ENCODE peak calls at places on chromosomes 1 and 21, in ten cellular contexts. M, O, N, W, S, C, D, L, I and F are unnamed samples.

GRCh38 chr1:193951989-193952388 is 765.6 kb upstream of the B3GALT2 start:
- DNase-seq in M (no peak), O (no peak), N (peak; percentile 24), W (no peak), S (no peak), C (no peak), D (no peak), L (no peak), I (no peak), F (no peak)

GRCh38 chr1:19220991-19221390 is 10.9 kb upstream of the UBR4 start:
- DNase-seq in M (no peak), O (no peak), N (no peak), W (no peak), S (no peak), C (no peak), D (no peak), L (no peak), I (no peak), F (no peak)

GRCh38 chr1:25737151-25737550 is 62.8 kb upstream of the SELENON start:
- DNase-seq in M (no peak), O (no peak), N (no peak), W (no peak), S (no peak), C (no peak), D (no peak), L (no peak), I (no peak), F (no peak)

GRCh38 chr1:248837794-248838356 is at the start of gene ZNF672:
- DNase-seq in M (peak; percentile 98), O (peak; percentile 91), N (peak; percentile 98), W (peak; percentile 99), S (peak; percentile 97), C (peak; percentile 99), D (peak; percentile 98), L (peak; percentile 91), I (peak; percentile 88), F (peak; percentile 98)

GRCh38 chr1:18922319-18922726 is 20.0 kb upstream of the ALDH4A1 start:
- DNase-seq in M (peak; percentile 28), O (no peak), N (peak; percentile 87), W (no peak), S (peak; percentile 33), C (peak; percentile 83), D (peak; percentile 80), L (no peak), I (no peak), F (no peak)

GRCh38 chr1:64624446-64624766 is 120.5 kb upstream of the RAVER2 start:
- DNase-seq in M (peak; percentile 2), O (no peak), N (peak; percentile 64), W (no peak), S (no peak), C (no peak), D (peak; percentile 16), L (no peak), I (no peak), F (no peak)

GRCh38 chr1:207825719-207826556 is 74.1 kb downstream of the CD46 start:
- DNase-seq in M (no peak), O (peak; percentile 73), N (peak; percentile 80), W (peak; percentile 51), S (no peak), C (peak; percentile 31), D (no peak), L (peak; percentile 58), I (peak; percentile 62), F (no peak)

GRCh38 chr1:83511327-83511726 is 487.6 kb downstream of the TTLL7 start:
- DNase-seq in M (no peak), O (no peak), N (no peak), W (no peak), S (no peak), C (no peak), D (no peak), L (no peak), I (no peak), F (peak; percentile 79)

GRCh38 chr21:33875026-33875695 is 40.4 kb downstream of the ATP5PO start:
- DNase-seq in M (no peak), O (no peak), N (no peak), W (no peak), S (no peak), C (no peak), D (no peak), L (no peak), I (no peak), F (no peak)

GRCh38 chr1:42806593-42806992 is 10.3 kb upstream of the ERMAP start:
- DNase-seq in M (no peak), O (no peak), N (peak; percentile 56), W (no peak), S (no peak), C (no peak), D (no peak), L (no peak), I (no peak), F (no peak)

GRCh38 chr1:61120307-61120840 is 38.0 kb downstream of the NFIA start:
- DNase-seq in M (no peak), O (no peak), N (no peak), W (no peak), S (no peak), C (peak; percentile 15), D (no peak), L (no peak), I (no peak), F (no peak)

GRCh38 chr1:227791425-227792090 is 23.9 kb upstream of the PRSS38 start:
- DNase-seq in M (no peak), O (no peak), N (no peak), W (no peak), S (no peak), C (no peak), D (no peak), L (no peak), I (no peak), F (no peak)

GRCh38 chr21:38984982-38985422 is 179.3 kb downstream of the ETS2 start:
- DNase-seq in M (no peak), O (no peak), N (peak; percentile 90), W (no peak), S (no peak), C (peak; percentile 90), D (peak; percentile 87), L (no peak), I (no peak), F (no peak)

GRCh38 chr1:64743954-64744491 is 852 bp upstream of the RAVER2 start:
- DNase-seq in M (peak; percentile 74), O (no peak), N (no peak), W (no peak), S (no peak), C (no peak), D (no peak), L (no peak), I (no peak), F (peak; percentile 7)

GRCh38 chr1:36977736-36978314 is 56.5 kb downstream of the GRIK3 start:
- DNase-seq in M (no peak), O (no peak), N (no peak), W (no peak), S (no peak), C (no peak), D (no peak), L (no peak), I (no peak), F (no peak)

GRCh38 chr1:40732756-40733301 is 41.3 kb downstream of the NFYC start:
- DNase-seq in M (no peak), O (no peak), N (peak; percentile 25), W (no peak), S (no peak), C (no peak), D (no peak), L (no peak), I (no peak), F (no peak)

GRCh38 chr1:37634554-37635308 is at the start of gene RSPO1:
- DNase-seq in M (no peak), O (no peak), N (peak; percentile 34), W (peak; percentile 15), S (peak; percentile 20), C (no peak), D (no peak), L (no peak), I (no peak), F (no peak)